ENCODE peak calls at places on chromosomes 4 and X, in seven cellular contexts. One of them, this sample, is unnamed.

GRCh38 chr4:149031399-149031798 is 589.2 kb upstream of the NR3C2 start:
- DNase-seq in SW480: peak
- DNase-seq in mesenchymal stem cell: no peak
- DNase-seq in activated gamma-delta T cell treated with anti-CD3 and anti-CD28 coated beads, Interleukin-2, amount 50 U/mL, for 16 hours: no peak
- DNase-seq in T-helper 2 cell: no peak
- DNase-seq in activated T-cell treated with anti-CD3 and anti-CD28 coated beads, Interleukin-2, amount 50 U/mL, for 72 hours: no peak
- DNase-seq in GM19239: no peak
- DNase-seq in this sample: peak

GRCh38 chrX:150767475-150768131 is 74.4 kb downstream of the MTMR1 start:
- DNase-seq in activated T-cell treated with anti-CD3 and anti-CD28 coated beads, Interleukin-2, amount 50 U/mL, for 72 hours: peak
- DNase-seq in mesenchymal stem cell: peak
- DNase-seq in GM19239: no peak
- DNase-seq in activated gamma-delta T cell treated with anti-CD3 and anti-CD28 coated beads, Interleukin-2, amount 50 U/mL, for 16 hours: no peak
- DNase-seq in SW480: peak
- DNase-seq in T-helper 2 cell: no peak
- DNase-seq in this sample: no peak

GRCh38 chr4:142567199-142567598 is 278.9 kb downstream of the INPP4B start:
- DNase-seq in mesenchymal stem cell: no peak
- DNase-seq in GM19239: no peak
- DNase-seq in activated T-cell treated with anti-CD3 and anti-CD28 coated beads, Interleukin-2, amount 50 U/mL, for 72 hours: peak
- DNase-seq in SW480: no peak
- DNase-seq in T-helper 2 cell: peak
- DNase-seq in activated gamma-delta T cell treated with anti-CD3 and anti-CD28 coated beads, Interleukin-2, amount 50 U/mL, for 16 hours: peak
- DNase-seq in this sample: peak

GRCh38 chr4:985123-985830 is 1.6 kb upstream of the IDUA start:
- DNase-seq in T-helper 2 cell: peak
- DNase-seq in SW480: peak
- DNase-seq in activated gamma-delta T cell treated with anti-CD3 and anti-CD28 coated beads, Interleukin-2, amount 50 U/mL, for 16 hours: peak
- DNase-seq in GM19239: peak
- DNase-seq in activated T-cell treated with anti-CD3 and anti-CD28 coated beads, Interleukin-2, amount 50 U/mL, for 72 hours: peak
- DNase-seq in mesenchymal stem cell: peak
- DNase-seq in this sample: peak

GRCh38 chr4:141058739-141059507 is 74.3 kb downstream of the RNF150 start:
- DNase-seq in T-helper 2 cell: no peak
- DNase-seq in GM19239: no peak
- DNase-seq in SW480: no peak
- DNase-seq in activated T-cell treated with anti-CD3 and anti-CD28 coated beads, Interleukin-2, amount 50 U/mL, for 72 hours: no peak
- DNase-seq in mesenchymal stem cell: peak
- DNase-seq in activated gamma-delta T cell treated with anti-CD3 and anti-CD28 coated beads, Interleukin-2, amount 50 U/mL, for 16 hours: no peak
- DNase-seq in this sample: no peak

GRCh38 chr4:141697116-141697515 is 60.7 kb downstream of the IL15 start:
- DNase-seq in mesenchymal stem cell: no peak
- DNase-seq in SW480: no peak
- DNase-seq in GM19239: no peak
- DNase-seq in activated gamma-delta T cell treated with anti-CD3 and anti-CD28 coated beads, Interleukin-2, amount 50 U/mL, for 16 hours: no peak
- DNase-seq in activated T-cell treated with anti-CD3 and anti-CD28 coated beads, Interleukin-2, amount 50 U/mL, for 72 hours: no peak
- DNase-seq in T-helper 2 cell: no peak
- DNase-seq in this sample: no peak

GRCh38 chrX:10922158-10922557 is 189.0 kb upstream of the HCCS start:
- DNase-seq in GM19239: no peak
- DNase-seq in T-helper 2 cell: no peak
- DNase-seq in SW480: peak
- DNase-seq in activated T-cell treated with anti-CD3 and anti-CD28 coated beads, Interleukin-2, amount 50 U/mL, for 72 hours: no peak
- DNase-seq in activated gamma-delta T cell treated with anti-CD3 and anti-CD28 coated beads, Interleukin-2, amount 50 U/mL, for 16 hours: no peak
- DNase-seq in mesenchymal stem cell: peak
- DNase-seq in this sample: peak

GRCh38 chrX:12142661-12143060 is 4.4 kb downstream of the FRMPD4 start:
- DNase-seq in GM19239: no peak
- DNase-seq in activated T-cell treated with anti-CD3 and anti-CD28 coated beads, Interleukin-2, amount 50 U/mL, for 72 hours: no peak
- DNase-seq in T-helper 2 cell: no peak
- DNase-seq in SW480: no peak
- DNase-seq in activated gamma-delta T cell treated with anti-CD3 and anti-CD28 coated beads, Interleukin-2, amount 50 U/mL, for 16 hours: no peak
- DNase-seq in mesenchymal stem cell: no peak
- DNase-seq in this sample: no peak

GRCh38 chrX:46447384-46447783 is 97.8 kb downstream of the ZNF674 start:
- DNase-seq in activated T-cell treated with anti-CD3 and anti-CD28 coated beads, Interleukin-2, amount 50 U/mL, for 72 hours: no peak
- DNase-seq in SW480: peak
- DNase-seq in T-helper 2 cell: no peak
- DNase-seq in GM19239: no peak
- DNase-seq in mesenchymal stem cell: peak
- DNase-seq in activated gamma-delta T cell treated with anti-CD3 and anti-CD28 coated beads, Interleukin-2, amount 50 U/mL, for 16 hours: no peak
- DNase-seq in this sample: no peak

GRCh38 chrX:33808636-33809035 is 323.5 kb downstream of the FAM47A start:
- DNase-seq in SW480: no peak
- DNase-seq in activated gamma-delta T cell treated with anti-CD3 and anti-CD28 coated beads, Interleukin-2, amount 50 U/mL, for 16 hours: no peak
- DNase-seq in T-helper 2 cell: no peak
- DNase-seq in GM19239: no peak
- DNase-seq in activated T-cell treated with anti-CD3 and anti-CD28 coated beads, Interleukin-2, amount 50 U/mL, for 72 hours: no peak
- DNase-seq in mesenchymal stem cell: no peak
- DNase-seq in this sample: no peak

GRCh38 chrX:18119856-18120255 is 100.8 kb downstream of the BEND2 start:
- DNase-seq in T-helper 2 cell: no peak
- DNase-seq in GM19239: no peak
- DNase-seq in SW480: peak
- DNase-seq in activated T-cell treated with anti-CD3 and anti-CD28 coated beads, Interleukin-2, amount 50 U/mL, for 72 hours: no peak
- DNase-seq in activated gamma-delta T cell treated with anti-CD3 and anti-CD28 coated beads, Interleukin-2, amount 50 U/mL, for 16 hours: no peak
- DNase-seq in mesenchymal stem cell: no peak
- DNase-seq in this sample: no peak

GRCh38 chrX:30220646-30221045 is 5.3 kb downstream of the MAGEB2 start:
- DNase-seq in mesenchymal stem cell: no peak
- DNase-seq in activated T-cell treated with anti-CD3 and anti-CD28 coated beads, Interleukin-2, amount 50 U/mL, for 72 hours: no peak
- DNase-seq in SW480: no peak
- DNase-seq in activated gamma-delta T cell treated with anti-CD3 and anti-CD28 coated beads, Interleukin-2, amount 50 U/mL, for 16 hours: no peak
- DNase-seq in GM19239: no peak
- DNase-seq in T-helper 2 cell: no peak
- DNase-seq in this sample: no peak

GRCh38 chrX:2282490-2283090 is 218.2 kb downstream of the DHRSX start:
- DNase-seq in activated gamma-delta T cell treated with anti-CD3 and anti-CD28 coated beads, Interleukin-2, amount 50 U/mL, for 16 hours: no peak
- DNase-seq in T-helper 2 cell: no peak
- DNase-seq in mesenchymal stem cell: no peak
- DNase-seq in GM19239: no peak
- DNase-seq in SW480: no peak
- DNase-seq in activated T-cell treated with anti-CD3 and anti-CD28 coated beads, Interleukin-2, amount 50 U/mL, for 72 hours: no peak
- DNase-seq in this sample: no peak

GRCh38 chr4:40514409-40515025 is 115.1 kb downstream of the RBM47 start:
- DNase-seq in T-helper 2 cell: no peak
- DNase-seq in activated T-cell treated with anti-CD3 and anti-CD28 coated beads, Interleukin-2, amount 50 U/mL, for 72 hours: no peak
- DNase-seq in SW480: peak
- DNase-seq in mesenchymal stem cell: no peak
- DNase-seq in GM19239: no peak
- DNase-seq in activated gamma-delta T cell treated with anti-CD3 and anti-CD28 coated beads, Interleukin-2, amount 50 U/mL, for 16 hours: no peak
- DNase-seq in this sample: no peak

GRCh38 chrX:120457766-120458180 is 11.3 kb downstream of the LAMP2 start:
- DNase-seq in GM19239: no peak
- DNase-seq in activated T-cell treated with anti-CD3 and anti-CD28 coated beads, Interleukin-2, amount 50 U/mL, for 72 hours: no peak
- DNase-seq in activated gamma-delta T cell treated with anti-CD3 and anti-CD28 coated beads, Interleukin-2, amount 50 U/mL, for 16 hours: no peak
- DNase-seq in SW480: peak
- DNase-seq in mesenchymal stem cell: peak
- DNase-seq in T-helper 2 cell: no peak
- DNase-seq in this sample: no peak

GRCh38 chr4:100936676-100937390 is 410.5 kb downstream of the PPP3CA start:
- DNase-seq in activated gamma-delta T cell treated with anti-CD3 and anti-CD28 coated beads, Interleukin-2, amount 50 U/mL, for 16 hours: no peak
- DNase-seq in mesenchymal stem cell: no peak
- DNase-seq in SW480: no peak
- DNase-seq in T-helper 2 cell: no peak
- DNase-seq in activated T-cell treated with anti-CD3 and anti-CD28 coated beads, Interleukin-2, amount 50 U/mL, for 72 hours: no peak
- DNase-seq in GM19239: no peak
- DNase-seq in this sample: no peak

GRCh38 chr4:182246401-182247205 is 3.4 kb downstream of the TENM3 start:
- DNase-seq in T-helper 2 cell: no peak
- DNase-seq in GM19239: no peak
- DNase-seq in mesenchymal stem cell: no peak
- DNase-seq in SW480: no peak
- DNase-seq in activated gamma-delta T cell treated with anti-CD3 and anti-CD28 coated beads, Interleukin-2, amount 50 U/mL, for 16 hours: no peak
- DNase-seq in activated T-cell treated with anti-CD3 and anti-CD28 coated beads, Interleukin-2, amount 50 U/mL, for 72 hours: no peak
- DNase-seq in this sample: no peak

GRCh38 chr4:31089815-31090214 is 369.6 kb downstream of the PCDH7 start:
- DNase-seq in mesenchymal stem cell: peak
- DNase-seq in activated T-cell treated with anti-CD3 and anti-CD28 coated beads, Interleukin-2, amount 50 U/mL, for 72 hours: no peak
- DNase-seq in SW480: no peak
- DNase-seq in T-helper 2 cell: no peak
- DNase-seq in GM19239: no peak
- DNase-seq in activated gamma-delta T cell treated with anti-CD3 and anti-CD28 coated beads, Interleukin-2, amount 50 U/mL, for 16 hours: no peak
- DNase-seq in this sample: peak

GRCh38 chr4:52852041-52852440 is 10.1 kb upstream of the RASL11B start:
- DNase-seq in T-helper 2 cell: no peak
- DNase-seq in activated gamma-delta T cell treated with anti-CD3 and anti-CD28 coated beads, Interleukin-2, amount 50 U/mL, for 16 hours: no peak
- DNase-seq in GM19239: no peak
- DNase-seq in activated T-cell treated with anti-CD3 and anti-CD28 coated beads, Interleukin-2, amount 50 U/mL, for 72 hours: no peak
- DNase-seq in mesenchymal stem cell: no peak
- DNase-seq in SW480: no peak
- DNase-seq in this sample: no peak

GRCh38 chrX:46549914-46550313 is 4.7 kb upstream of the ZNF674 start:
- DNase-seq in SW480: no peak
- DNase-seq in T-helper 2 cell: no peak
- DNase-seq in GM19239: no peak
- DNase-seq in activated T-cell treated with anti-CD3 and anti-CD28 coated beads, Interleukin-2, amount 50 U/mL, for 72 hours: no peak
- DNase-seq in activated gamma-delta T cell treated with anti-CD3 and anti-CD28 coated beads, Interleukin-2, amount 50 U/mL, for 16 hours: no peak
- DNase-seq in mesenchymal stem cell: no peak
- DNase-seq in this sample: no peak

GRCh38 chr4:8655411-8656184 is 63.0 kb downstream of the CPZ start:
- DNase-seq in activated gamma-delta T cell treated with anti-CD3 and anti-CD28 coated beads, Interleukin-2, amount 50 U/mL, for 16 hours: no peak
- DNase-seq in mesenchymal stem cell: no peak
- DNase-seq in T-helper 2 cell: no peak
- DNase-seq in SW480: no peak
- DNase-seq in GM19239: no peak
- DNase-seq in activated T-cell treated with anti-CD3 and anti-CD28 coated beads, Interleukin-2, amount 50 U/mL, for 72 hours: no peak
- DNase-seq in this sample: no peak

GRCh38 chrX:153463031-153463430 is 7.3 kb downstream of the HAUS7 start:
- DNase-seq in T-helper 2 cell: no peak
- DNase-seq in activated gamma-delta T cell treated with anti-CD3 and anti-CD28 coated beads, Interleukin-2, amount 50 U/mL, for 16 hours: no peak
- DNase-seq in mesenchymal stem cell: no peak
- DNase-seq in activated T-cell treated with anti-CD3 and anti-CD28 coated beads, Interleukin-2, amount 50 U/mL, for 72 hours: no peak
- DNase-seq in SW480: no peak
- DNase-seq in GM19239: no peak
- DNase-seq in this sample: no peak

GRCh38 chrX:132114607-132115006 is 13.2 kb downstream of the FRMD7 start:
- DNase-seq in T-helper 2 cell: no peak
- DNase-seq in activated T-cell treated with anti-CD3 and anti-CD28 coated beads, Interleukin-2, amount 50 U/mL, for 72 hours: no peak
- DNase-seq in mesenchymal stem cell: no peak
- DNase-seq in activated gamma-delta T cell treated with anti-CD3 and anti-CD28 coated beads, Interleukin-2, amount 50 U/mL, for 16 hours: no peak
- DNase-seq in SW480: no peak
- DNase-seq in GM19239: no peak
- DNase-seq in this sample: no peak

GRCh38 chr4:57114973-57115372 is 4.8 kb upstream of the IGFBP7 start:
- DNase-seq in SW480: no peak
- DNase-seq in mesenchymal stem cell: peak
- DNase-seq in activated gamma-delta T cell treated with anti-CD3 and anti-CD28 coated beads, Interleukin-2, amount 50 U/mL, for 16 hours: no peak
- DNase-seq in T-helper 2 cell: no peak
- DNase-seq in GM19239: no peak
- DNase-seq in activated T-cell treated with anti-CD3 and anti-CD28 coated beads, Interleukin-2, amount 50 U/mL, for 72 hours: no peak
- DNase-seq in this sample: no peak

GRCh38 chrX:37599735-37600134 is 28.3 kb downstream of the LANCL3 start:
- DNase-seq in GM19239: no peak
- DNase-seq in activated T-cell treated with anti-CD3 and anti-CD28 coated beads, Interleukin-2, amount 50 U/mL, for 72 hours: no peak
- DNase-seq in T-helper 2 cell: no peak
- DNase-seq in SW480: no peak
- DNase-seq in activated gamma-delta T cell treated with anti-CD3 and anti-CD28 coated beads, Interleukin-2, amount 50 U/mL, for 16 hours: no peak
- DNase-seq in mesenchymal stem cell: no peak
- DNase-seq in this sample: no peak

GRCh38 chrX:150616863-150617198 is 48.4 kb downstream of the MTM1 start:
- DNase-seq in activated gamma-delta T cell treated with anti-CD3 and anti-CD28 coated beads, Interleukin-2, amount 50 U/mL, for 16 hours: no peak
- DNase-seq in GM19239: no peak
- DNase-seq in T-helper 2 cell: no peak
- DNase-seq in activated T-cell treated with anti-CD3 and anti-CD28 coated beads, Interleukin-2, amount 50 U/mL, for 72 hours: no peak
- DNase-seq in mesenchymal stem cell: no peak
- DNase-seq in SW480: no peak
- DNase-seq in this sample: no peak

GRCh38 chr4:180695851-180696250 is 1547.4 kb upstream of the TENM3 start:
- DNase-seq in mesenchymal stem cell: peak
- DNase-seq in T-helper 2 cell: no peak
- DNase-seq in SW480: peak
- DNase-seq in activated T-cell treated with anti-CD3 and anti-CD28 coated beads, Interleukin-2, amount 50 U/mL, for 72 hours: no peak
- DNase-seq in activated gamma-delta T cell treated with anti-CD3 and anti-CD28 coated beads, Interleukin-2, amount 50 U/mL, for 16 hours: no peak
- DNase-seq in GM19239: no peak
- DNase-seq in this sample: no peak

This sample was measured in iPS-NIHi11.